ENCODE peak calls at places on chromosomes 1 and 21, in eight cellular contexts. S, F, J, W, R, T, C and B are unnamed samples. For H3K36me3, the result is how much of the 10 kb centered on the place peaks cover.

GRCh38 chr1:154386643-154387352 is 18.3 kb upstream of the IL6R start:
- DNase-seq in C (no peak), F (no peak), W (no peak), T (no peak), R (peak), J (no peak), S (peak), B (no peak)

GRCh38 chr1:155073377-155074272 is 5.0 kb upstream of the EFNA3 start:
- DNase-seq in T (no peak), J (no peak), R (no peak), F (no peak), S (peak), C (no peak), W (no peak), B (no peak)

GRCh38 chr1:4554291-4554865 is 100.0 kb upstream of the AJAP1 start:
- DNase-seq in W (no peak), C (no peak), R (no peak), F (no peak), S (no peak), T (no peak), J (no peak), B (no peak)

GRCh38 chr1:12078938-12079861 is 16.1 kb downstream of the TNFRSF8 start:
- DNase-seq in W (no peak), J (peak), S (no peak), C (peak), F (peak), T (no peak), R (no peak), B (peak)

GRCh38 chr1:240031414-240031813 is 60.3 kb upstream of the FMN2 start:
- DNase-seq in C (no peak), F (peak), J (no peak), W (no peak), S (no peak), T (no peak), R (no peak), B (no peak)

GRCh38 chr1:92483442-92484170 is 3.1 kb downstream of the GFI1 start:
- DNase-seq in W (no peak), R (peak), T (no peak), J (no peak), F (no peak), S (no peak), C (no peak), B (no peak)

GRCh38 chr1:89725016-89725380 is 92.1 kb downstream of the LRRC8C start:
- DNase-seq in S (no peak), W (no peak), T (peak), F (peak), C (no peak), J (no peak), R (peak), B (no peak)

GRCh38 chr21:45042664-45043161 is 31.7 kb upstream of the ADARB1 start:
- DNase-seq in S (peak), F (no peak), C (no peak), T (no peak), R (no peak), J (no peak), W (no peak), B (no peak)

GRCh38 chr1:32724678-32725594 is 22.4 kb upstream of the SYNC start:
- DNase-seq in J (peak), R (peak), C (peak), W (no peak), F (peak), S (no peak), T (peak), B (peak)

GRCh38 chr21:46329796-46330195 is 5.8 kb downstream of the PCNT start:
- DNase-seq in T (no peak), R (no peak), W (no peak), S (no peak), F (no peak), J (no peak), C (no peak), B (no peak)

GRCh38 chr1:205271277-205271676 is 43.5 kb downstream of the TMCC2 start:
- DNase-seq in W (no peak), J (no peak), S (no peak), R (no peak), F (peak), C (no peak), T (peak), B (peak)

GRCh38 chr1:43719063-43719462 is 11.7 kb downstream of the ST3GAL3 start:
- DNase-seq in T (no peak), R (no peak), C (no peak), S (no peak), W (no peak), F (peak), J (no peak), B (no peak)

GRCh38 chr1:207034998-207035397 is 2.4 kb upstream of the C1orf116 start:
- DNase-seq in T (no peak), R (no peak), W (no peak), J (no peak), C (no peak), S (no peak), F (peak), B (no peak)

GRCh38 chr1:31765041-31765467 is 914 bp upstream of the ADGRB2 start:
- DNase-seq in T (no peak), R (no peak), W (no peak), J (no peak), S (no peak), F (peak), C (no peak), B (no peak)

GRCh38 chr1:3368059-3368458 is 86.4 kb upstream of the ARHGEF16 start:
- DNase-seq in T (no peak), S (no peak), F (no peak), W (no peak), C (no peak), J (no peak), R (no peak), B (no peak)

GRCh38 chr1:232283864-232284263 is 346.1 kb downstream of the SIPA1L2 start:
- DNase-seq in S (no peak), R (no peak), T (no peak), W (no peak), F (no peak), C (no peak), J (no peak), B (no peak)

GRCh38 chr1:116931016-116931918 is 21.6 kb downstream of the PTGFRN start:
- DNase-seq in T (no peak), R (no peak), C (no peak), W (no peak), S (peak), J (no peak), F (no peak), B (no peak)

GRCh38 chr1:201262963-201263608 is 20.2 kb upstream of the PKP1 start:
- DNase-seq in F (no peak), R (no peak), T (no peak), J (no peak), W (no peak), C (no peak), S (no peak), B (no peak)

GRCh38 chr1:66401244-66401643 is 132.7 kb upstream of the SGIP1 start:
- DNase-seq in R (no peak), S (no peak), C (no peak), W (no peak), T (no peak), F (no peak), J (no peak), B (no peak)

GRCh38 chr1:222821239-222821638 is 6.4 kb downstream of the DISP1 start:
- DNase-seq in C (no peak), J (no peak), T (no peak), S (no peak), W (no peak), F (peak), R (no peak), B (no peak)

GRCh38 chr1:180385144-180385543 is 117.2 kb downstream of the ACBD6 start:
- DNase-seq in J (no peak), T (no peak), F (no peak), R (no peak), S (no peak), C (no peak), W (no peak), B (no peak)

GRCh38 chr1:204923209-204923608 is 52.5 kb downstream of the NFASC start:
- DNase-seq in W (no peak), C (no peak), J (no peak), S (peak), R (no peak), T (no peak), F (no peak), B (no peak)

GRCh38 chr1:158037876-158038359 is 44.5 kb downstream of the KIRREL1 start:
- DNase-seq in R (no peak), S (no peak), W (no peak), T (peak), J (no peak), F (peak), C (peak), B (no peak)

GRCh38 chr1:171793656-171794055 is 12.2 kb downstream of the METTL13 start:
- DNase-seq in C (no peak), R (no peak), F (peak), W (no peak), S (no peak), J (no peak), T (no peak), B (no peak)

GRCh38 chr1:235324296-235324695 is 3.7 kb downstream of the ARID4B start:
- DNase-seq in F (no peak), W (no peak), C (no peak), J (no peak), R (no peak), S (no peak), T (no peak), B (no peak)

GRCh38 chr1:29569971-29570634 is 333.8 kb downstream of the PTPRU start:
- DNase-seq in W (no peak), R (no peak), J (peak), T (no peak), F (peak), C (no peak), S (no peak), B (no peak)

GRCh38 chr1:53616927-53617326 is 122.0 kb downstream of the GLIS1 start:
- DNase-seq in C (no peak), W (no peak), J (no peak), R (no peak), S (peak), F (peak), T (no peak), B (no peak)

GRCh38 chr1:180612591-180612990 is 19.2 kb upstream of the XPR1 start:
- DNase-seq in S (no peak), W (no peak), T (no peak), R (no peak), F (no peak), C (no peak), J (no peak), B (no peak)

GRCh38 chr1:202214089-202214843 is 20.7 kb downstream of the LGR6 start:
- DNase-seq in F (no peak), R (peak), C (no peak), T (no peak), J (no peak), S (no peak), W (peak), B (no peak)

GRCh38 chr1:98929456-98929855 is 75.2 kb downstream of the PLPPR5 start:
- DNase-seq in C (no peak), T (no peak), J (no peak), F (no peak), S (no peak), W (no peak), R (no peak), B (no peak)

GRCh38 chr21:33848252-33848953 is 67.2 kb downstream of the ATP5PO start:
- DNase-seq in S (no peak), R (peak), J (no peak), W (no peak), C (no peak), F (no peak), T (no peak), B (no peak)

GRCh38 chr1:173050865-173051264 is at the start of gene TNFSF18:
- DNase-seq in C (no peak), J (no peak), T (no peak), W (no peak), R (no peak), F (peak), S (no peak), B (peak)

DNA sequence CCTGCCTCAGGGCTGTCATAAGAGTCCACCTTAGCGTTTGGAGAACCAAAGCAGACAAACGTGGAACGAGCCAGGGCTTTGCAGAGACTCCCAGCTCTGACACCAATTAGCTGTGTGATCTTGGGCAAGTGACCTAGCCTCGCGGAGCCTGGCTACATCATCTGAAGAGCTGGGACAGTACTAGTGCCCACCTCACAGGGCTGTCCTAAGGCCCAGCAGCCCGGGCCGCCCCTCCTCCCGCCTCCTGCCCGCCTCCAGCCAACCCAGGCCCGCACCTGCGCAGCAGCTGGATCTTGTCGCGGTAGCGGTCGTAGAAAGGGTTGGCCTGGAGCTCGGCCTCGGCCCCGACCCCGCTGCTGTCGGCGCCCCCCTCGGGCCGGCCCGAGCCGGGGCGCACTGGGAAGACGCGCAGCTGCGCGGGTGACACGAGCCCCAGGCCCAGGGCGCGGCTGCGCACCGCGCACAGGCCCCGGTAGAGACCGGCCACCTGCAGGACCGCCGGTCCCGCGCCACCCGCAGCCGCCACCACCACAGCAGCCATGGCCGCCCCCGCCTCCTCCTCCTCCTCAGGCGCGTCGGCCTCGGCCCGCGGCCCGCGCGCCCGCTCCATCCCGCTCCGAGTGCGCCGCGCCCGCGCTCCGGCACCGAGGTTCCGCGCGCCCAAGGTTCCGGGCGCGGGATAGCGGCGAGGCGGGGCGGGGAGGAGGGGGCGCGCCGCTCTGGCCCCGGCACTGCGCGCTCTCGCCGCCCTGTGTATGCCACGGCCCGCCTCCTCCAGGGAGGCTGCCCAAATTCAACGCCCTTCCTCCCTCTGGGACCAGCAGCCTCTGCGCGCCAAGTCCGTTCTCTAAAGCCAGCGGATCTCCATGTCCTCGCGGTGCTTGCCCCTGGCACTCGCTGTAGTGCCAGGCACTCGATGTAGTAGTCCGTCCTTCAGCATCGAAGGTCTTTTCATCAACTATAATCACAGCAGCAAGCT is at the start of gene ATPAF1:
- DNase-seq in J (peak), T (peak), S (peak), R (peak), W (peak), F (peak), C (peak), B (peak)
- TF ChIP-seq POLR2A in J (no peak), T (peak), S (no peak), R (no peak), W (no peak), F (no peak), C (peak), B (peak)

GRCh38 chr1:42657981-42658879 is at the start of gene PPIH:
- DNase-seq in T (peak), R (peak), S (peak), J (peak), C (peak), F (peak), W (peak), B (peak)
- TF ChIP-seq CTCF in T (peak), R (peak), S (peak), J (no peak), C (peak), F (peak), W (peak), B (peak)

GRCh38 chr21:37195078-37195477 is 72.1 kb downstream of the VPS26C start:
- DNase-seq in C (no peak), R (no peak), T (no peak), S (no peak), J (no peak), W (no peak), F (no peak), B (no peak)

GRCh38 chr21:37193006-37193405 is 74.1 kb downstream of the VPS26C start:
- DNase-seq in S (no peak), W (no peak), F (no peak), J (no peak), C (no peak), T (no peak), R (no peak), B (no peak)

GRCh38 chr21:37196847-37197246 is 70.3 kb downstream of the VPS26C start:
- DNase-seq in R (no peak), W (no peak), F (no peak), J (no peak), C (no peak), T (no peak), S (no peak), B (no peak)

GRCh38 chr21:37195649-37196048 is 71.5 kb downstream of the VPS26C start:
- DNase-seq in C (no peak), T (no peak), J (no peak), W (no peak), S (no peak), R (no peak), F (no peak), B (no peak)

DNA sequence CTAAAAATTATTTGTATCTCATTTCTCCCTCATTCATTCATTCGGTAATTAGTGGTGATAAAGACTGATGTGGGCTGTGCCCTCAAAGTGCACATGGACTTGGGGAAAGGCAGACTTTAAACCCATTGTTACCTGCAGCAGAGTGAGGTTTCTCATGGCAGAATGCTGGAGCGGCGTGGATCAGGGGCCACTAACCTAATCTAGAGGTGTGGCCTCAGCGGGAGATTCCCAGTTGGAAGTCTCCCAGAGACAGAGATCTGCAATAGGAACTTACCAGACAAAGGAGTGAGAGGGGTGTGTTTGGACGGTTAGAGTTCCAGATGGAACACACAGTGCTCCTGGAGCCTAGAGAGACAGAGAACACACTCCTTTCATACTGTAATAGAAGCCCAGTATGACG is 73.5 kb downstream of the VPS26C start:
- DNase-seq in R (no peak), F (no peak), T (no peak), J (no peak), C (no peak), S (no peak), W (no peak), B (no peak)
- H3K36me3 ChIP-seq in R (under half), F (half or more), T (half or more), J (under half), C (under half), S (under half), W (under half), B (under half)

DNA sequence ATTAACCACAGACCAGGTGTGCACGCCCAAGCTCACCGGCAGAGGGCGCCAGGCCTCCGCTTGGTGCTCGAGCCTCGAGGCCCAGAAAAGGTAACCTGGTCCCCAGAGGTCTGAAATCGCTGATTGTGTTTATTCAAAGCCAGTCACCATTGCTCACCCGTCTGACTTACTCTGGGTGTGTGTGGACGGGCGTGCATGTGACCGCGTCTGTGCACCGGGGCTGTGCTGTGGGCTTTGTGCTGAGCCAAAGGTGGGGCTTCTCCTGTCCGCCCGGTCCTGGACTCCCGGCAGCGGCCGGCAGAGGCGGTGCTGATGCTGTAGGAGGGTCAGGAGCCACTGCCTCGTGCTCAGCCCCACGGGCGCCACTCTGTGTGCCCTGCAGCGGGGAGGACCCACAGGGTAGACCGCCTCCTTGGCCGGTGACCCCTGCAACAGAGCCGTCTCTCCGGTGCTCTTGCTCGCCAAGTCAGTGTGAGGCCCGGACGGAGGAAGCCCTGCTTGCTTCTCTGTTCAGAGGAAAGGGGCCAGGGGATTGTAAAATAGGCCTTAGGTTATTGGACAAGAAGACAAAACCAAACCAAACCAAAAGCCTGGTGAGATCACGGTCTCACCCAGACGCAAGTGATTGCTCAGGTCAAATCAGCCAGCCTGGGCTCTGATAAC is 32.0 kb upstream of the BTG2 start:
- DNase-seq in T (peak), C (peak), S (peak), F (peak), R (peak), J (peak), W (peak), B (peak)
- TF ChIP-seq POLR2A in T (peak), C (peak), S (no peak), F (no peak), R (no peak), J (no peak), W (no peak), B (no peak)

GRCh38 chr1:108560430-108561144 is 687 bp downstream of the EEIG2 start:
- DNase-seq in C (peak), F (peak), T (peak), R (peak), J (peak), S (peak), W (no peak), B (peak)
- TF ChIP-seq CTCF in C (no peak), F (no peak), T (no peak), R (no peak), J (no peak), S (no peak), W (no peak), B (peak)

GRCh38 chr1:62448221-62448933 is 11.5 kb downstream of the USP1 start:
- DNase-seq in R (no peak), C (no peak), W (no peak), F (no peak), S (no peak), T (no peak), J (no peak), B (no peak)
- H3K36me3 ChIP-seq in R (under half), C (under half), W (under half), F (under half), S (under half), T (half or more), J (half or more), B (under half)

GRCh38 chr1:64121766-64122385 is 81.5 kb upstream of the UBE2U start:
- DNase-seq in W (no peak), J (no peak), R (no peak), F (peak), T (no peak), S (no peak), C (no peak), B (no peak)
- TF ChIP-seq POLR2A in W (no peak), J (no peak), R (no peak), F (no peak), T (no peak), S (no peak), C (no peak), B (no peak)

DNA sequence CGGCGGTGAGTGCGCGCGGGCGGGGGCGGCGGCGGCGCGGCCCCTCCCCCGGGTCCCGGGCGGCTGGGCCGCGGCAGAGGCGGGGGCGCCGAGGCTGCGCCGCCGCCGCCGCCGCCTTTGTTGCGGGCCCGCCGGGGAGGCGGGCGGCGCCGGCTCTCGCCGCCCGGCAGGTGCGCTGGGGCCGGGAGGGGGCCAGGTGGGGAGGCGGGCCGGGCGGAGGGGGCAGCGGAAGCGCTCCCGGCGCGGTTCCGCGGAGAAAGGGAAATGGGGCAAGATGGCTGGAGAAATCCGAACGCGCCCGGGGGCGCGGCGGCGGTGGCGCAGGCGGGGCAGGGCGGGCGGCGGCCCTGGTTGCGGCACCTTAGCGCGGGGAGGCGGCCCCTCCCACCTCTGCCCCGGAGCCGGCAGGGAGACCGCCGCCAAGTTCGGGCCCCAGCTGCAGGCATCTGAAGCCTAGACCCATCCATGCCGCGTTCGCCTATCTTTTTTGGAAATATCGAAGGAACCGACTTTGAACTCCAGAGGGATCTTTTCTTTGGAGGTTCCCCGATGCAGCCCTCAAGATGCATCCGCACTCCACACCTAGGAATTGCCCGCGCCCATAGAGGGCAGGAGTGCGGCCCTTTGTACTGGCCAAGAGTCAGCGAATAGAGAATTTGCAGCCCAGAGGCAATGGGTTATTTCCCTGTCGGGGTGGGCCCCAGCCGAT is 479 bp downstream of the POGK start:
- DNase-seq in F (peak), R (peak), C (peak), S (peak), W (peak), J (no peak), T (peak), B (no peak)
- TF ChIP-seq CTCF in F (peak), R (peak), C (no peak), S (no peak), W (peak), J (peak), T (peak), B (no peak)

GRCh38 chr1:199847021-199847420 is 180.5 kb upstream of the NR5A2 start:
- DNase-seq in C (no peak), S (no peak), F (no peak), R (no peak), W (no peak), T (no peak), J (no peak), B (no peak)
- H3K36me3 ChIP-seq in C (under half), S (under half), F (under half), R (under half), W (under half), T (under half), J (under half), B (under half)